ENCODE peak calls at places on chromosome 17, in seven cellular contexts. I is retina; H is left colon; N is NCI-H187; E is CD4-positive, alpha-beta T cell; O is non-pigmented ciliary epithelial cell; F is activated naive CD8-positive, alpha-beta T cell treated with anti-CD3 and anti-CD28 coated beads for 36 hours. L is an unnamed sample.

GRCh38 chr17:67606471-67606870 is 111.3 kb upstream of the NOL11 start:
- DNase-seq in F (no peak), O (peak; percentile 4), I (no peak), E (no peak), N (no peak), H (peak; percentile 54), L (peak; percentile 42)

GRCh38 chr17:7742729-7743128 is 25.2 kb downstream of the DNAH2 start:
- DNase-seq in N (no peak), F (no peak), E (no peak), I (no peak), H (no peak), O (no peak), L (no peak)

GRCh38 chr17:59851431-59852375 is 41.0 kb downstream of the TUBD1 start:
- DNase-seq in E (no peak), N (no peak), I (no peak), H (peak; percentile 43), O (peak; percentile 80), F (no peak), L (peak; percentile 65)

GRCh38 chr17:80704381-80704819 is 159.8 kb downstream of the RPTOR start:
- DNase-seq in I (no peak), H (no peak), F (no peak), O (no peak), N (no peak), E (no peak), L (no peak)

GRCh38 chr17:5837055-5837491 is 233.1 kb upstream of the WSCD1 start:
- DNase-seq in E (no peak), H (no peak), I (no peak), N (no peak), O (peak; percentile 22), F (no peak), L (peak; percentile 66)

GRCh38 chr17:4498461-4499397 is at the start of gene SPNS2:
- DNase-seq in N (no peak), I (peak; percentile 67), O (no peak), H (peak; percentile 80), E (peak; percentile 51), F (peak; percentile 76), L (peak; percentile 50)

GRCh38 chr17:31068291-31068690 is 26.5 kb upstream of the NF1 start:
- DNase-seq in O (no peak), N (no peak), H (peak; percentile 57), F (peak; percentile 55), E (peak; percentile 10), I (no peak), L (no peak)

GRCh38 chr17:40071720-40072480 is 9.1 kb downstream of the THRA start:
- DNase-seq in F (no peak), O (no peak), E (no peak), H (peak; percentile 89), N (peak; percentile 17), I (peak; percentile 64), L (peak; percentile 88)

GRCh38 chr17:77352996-77353395 is 212.2 kb downstream of the SEC14L1 start:
- DNase-seq in E (no peak), O (no peak), F (no peak), N (no peak), H (no peak), I (no peak), L (no peak)

GRCh38 chr17:40283662-40284061 is 4.0 kb upstream of the CDC6 start:
- DNase-seq in E (no peak), O (peak; percentile 89), F (no peak), I (no peak), H (no peak), N (no peak), L (no peak)

GRCh38 chr17:17140590-17140980 is 65.5 kb downstream of the PLD6 start:
- DNase-seq in O (peak; percentile 35), H (no peak), N (no peak), E (no peak), F (no peak), I (no peak), L (no peak)

GRCh38 chr17:48307814-48308411 is 122.1 kb downstream of the SKAP1 start:
- DNase-seq in H (peak; percentile 67), E (peak; percentile 34), F (peak; percentile 28), N (no peak), I (peak; percentile 28), O (peak; percentile 22), L (peak; percentile 42)

GRCh38 chr17:57006040-57006439 is 28.1 kb downstream of the SCPEP1 start:
- DNase-seq in F (no peak), E (no peak), O (no peak), N (no peak), I (no peak), H (no peak), L (no peak)

GRCh38 chr17:77212081-77212832 is 71.5 kb downstream of the SEC14L1 start:
- DNase-seq in H (no peak), N (no peak), I (no peak), O (no peak), F (no peak), E (no peak), L (no peak)

GRCh38 chr17:29042026-29042678 is 789 bp upstream of the PIPOX start:
- DNase-seq in F (no peak), E (no peak), O (no peak), I (peak; percentile 83), H (no peak), N (no peak), L (no peak)

GRCh38 chr17:7686221-7687071 is 844 bp downstream of the TP53 start:
- DNase-seq in H (peak; percentile 84), O (no peak), E (peak; percentile 68), N (peak; percentile 96), F (peak; percentile 78), I (peak; percentile 99), L (peak; percentile 66)

GRCh38 chr17:8185580-8186445 is 4.2 kb downstream of the BORCS6 start:
- DNase-seq in E (peak; percentile 90), O (no peak), I (peak; percentile 97), H (peak; percentile 90), F (peak; percentile 87), N (peak; percentile 64), L (peak; percentile 87)

GRCh38 chr17:1154704-1155103 is 25.1 kb downstream of the ABR start:
- DNase-seq in E (no peak), I (no peak), O (no peak), F (no peak), N (no peak), H (no peak), L (no peak)

L was measured in prostate gland.